ENCODE peak calls at places on chromosomes 1 and 21, in nine cellular contexts. V is GM23338; B is tibial nerve; Z is tibial artery; H is CD8-positive, alpha-beta T cell; D is left ventricle myocardium inferior; J is neuronal stem cell; Y is CD8-positive, alpha-beta memory T cell; E is heart left ventricle. A is an unnamed sample.

GRCh38 chr21:46173573-46173972 is 10.7 kb downstream of the SPATC1L start:
- DNase-seq in Y (no peak), B (no peak), E (peak), V (no peak), Z (peak), J (no peak), H (no peak), D (no peak), A (no peak)

GRCh38 chr1:214551052-214551435 is 358 bp downstream of the PTPN14 start:
- DNase-seq in B (peak), Z (peak), Y (no peak), H (no peak), V (peak), J (peak), E (peak), D (peak), A (no peak)

GRCh38 chr1:234891427-234891826 is 237.2 kb downstream of the TOMM20 start:
- DNase-seq in E (no peak), B (no peak), V (no peak), H (no peak), Z (no peak), D (no peak), J (no peak), Y (no peak), A (no peak)

GRCh38 chr21:46001821-46002681 is 20.5 kb downstream of the COL6A1 start:
- DNase-seq in H (peak), V (no peak), D (peak), E (peak), Y (no peak), Z (no peak), J (no peak), B (no peak), A (no peak)

GRCh38 chr1:170010443-170010842 is 64.1 kb downstream of the KIFAP3 start:
- DNase-seq in D (no peak), B (peak), H (no peak), V (peak), Z (no peak), Y (no peak), J (peak), E (no peak), A (no peak)

GRCh38 chr1:30417001-30417700 is 306.2 kb downstream of the MATN1 start:
- DNase-seq in D (no peak), Z (no peak), H (peak), E (no peak), J (no peak), Y (no peak), V (no peak), B (peak), A (no peak)

GRCh38 chr1:179126338-179127060 is 44.6 kb downstream of the TOR3A start:
- DNase-seq in Y (no peak), V (no peak), J (no peak), Z (peak), H (no peak), B (no peak), E (no peak), D (no peak), A (no peak)

GRCh38 chr21:34667761-34668160 is 1.0 kb upstream of the CLIC6 start:
- DNase-seq in Z (no peak), D (no peak), J (no peak), Y (no peak), V (no peak), B (no peak), E (no peak), H (no peak), A (no peak)

GRCh38 chr1:175494950-175495349 is 248.4 kb downstream of the TNR start:
- DNase-seq in J (no peak), Z (no peak), E (no peak), H (no peak), V (no peak), Y (no peak), B (no peak), D (no peak), A (no peak)

GRCh38 chr1:241927321-241927720 is 30.2 kb upstream of the BECN2 start:
- DNase-seq in H (no peak), J (no peak), E (no peak), B (no peak), Z (peak), V (no peak), Y (no peak), D (no peak), A (no peak)

GRCh38 chr1:12177156-12177998 is 10.6 kb downstream of the TNFRSF1B start:
- DNase-seq in J (no peak), E (no peak), B (no peak), Z (no peak), V (no peak), H (no peak), D (no peak), Y (no peak), A (no peak)

GRCh38 chr1:11157867-11158266 is 31.3 kb upstream of the ANGPTL7 start:
- DNase-seq in B (peak), D (peak), J (no peak), E (no peak), Y (no peak), H (no peak), Z (peak), V (no peak), A (no peak)

GRCh38 chr1:11157394-11157793 is 31.8 kb upstream of the ANGPTL7 start:
- DNase-seq in V (no peak), B (no peak), D (no peak), E (no peak), J (no peak), Y (no peak), H (no peak), Z (no peak), A (no peak)

GRCh38 chr1:11156958-11157357 is 32.2 kb upstream of the ANGPTL7 start:
- DNase-seq in Z (no peak), H (no peak), D (no peak), E (no peak), Y (no peak), B (no peak), J (no peak), V (no peak), A (no peak)

GRCh38 chr1:11158291-11158690 is 30.9 kb upstream of the ANGPTL7 start:
- DNase-seq in V (no peak), E (no peak), Y (no peak), H (no peak), D (no peak), B (no peak), Z (no peak), J (no peak), A (no peak)

GRCh38 chr1:11158720-11159321 is 30.3 kb upstream of the ANGPTL7 start:
- DNase-seq in J (no peak), V (no peak), E (no peak), D (no peak), Z (no peak), H (no peak), B (no peak), Y (no peak), A (peak)
- H3K27ac ChIP-seq in J (no peak), V (no peak), E (no peak), D (peak), Z (peak), H (no peak), B (no peak), Y (no peak), A (peak)

GRCh38 chr1:14220324-14220723 is 378.2 kb upstream of the KAZN start:
- DNase-seq in E (no peak), Z (no peak), Y (no peak), H (no peak), B (no peak), J (no peak), D (no peak), V (no peak), A (no peak)

GRCh38 chr1:14217384-14217783 is 381.1 kb upstream of the KAZN start:
- DNase-seq in V (peak), H (no peak), D (no peak), E (no peak), B (no peak), Y (no peak), J (no peak), Z (no peak), A (no peak)

GRCh38 chr1:14220811-14221210 is 377.7 kb upstream of the KAZN start:
- DNase-seq in Y (no peak), E (no peak), D (no peak), B (no peak), J (no peak), Z (no peak), H (no peak), V (no peak), A (no peak)

GRCh38 chr1:14215151-14215550 is 383.3 kb upstream of the KAZN start:
- DNase-seq in V (no peak), H (no peak), Y (no peak), Z (no peak), D (no peak), B (no peak), E (no peak), J (no peak), A (no peak)
- H3K27ac ChIP-seq in V (no peak), H (no peak), Y (no peak), Z (no peak), D (no peak), B (no peak), E (no peak), J (no peak), A (no peak)

GRCh38 chr1:40971962-40972361 is 7.5 kb upstream of the CTPS1 start:
- DNase-seq in J (no peak), Y (no peak), H (no peak), V (no peak), D (no peak), E (no peak), B (no peak), Z (peak), A (no peak)
- H3K27ac ChIP-seq in J (no peak), Y (no peak), H (no peak), V (no peak), D (no peak), E (no peak), B (no peak), Z (no peak), A (no peak)

GRCh38 chr1:66535853-66536252 is 1.9 kb downstream of the SGIP1 start:
- DNase-seq in B (no peak), H (no peak), D (no peak), V (no peak), E (no peak), Y (no peak), J (no peak), Z (no peak), A (no peak)

GRCh38 chr1:66535149-66535548 is 1.2 kb downstream of the SGIP1 start:
- DNase-seq in B (no peak), H (no peak), E (no peak), J (no peak), Y (no peak), Z (no peak), D (no peak), V (no peak), A (no peak)

GRCh38 chr1:66532214-66532613 is 1.7 kb upstream of the SGIP1 start:
- DNase-seq in Z (no peak), B (no peak), D (no peak), Y (no peak), J (no peak), E (no peak), V (no peak), H (no peak), A (no peak)

GRCh38 chr1:66533804-66534745 is at the start of gene SGIP1:
- DNase-seq in Y (no peak), H (no peak), V (peak), Z (peak), J (peak), E (peak), B (peak), D (peak), A (peak)

DNA sequence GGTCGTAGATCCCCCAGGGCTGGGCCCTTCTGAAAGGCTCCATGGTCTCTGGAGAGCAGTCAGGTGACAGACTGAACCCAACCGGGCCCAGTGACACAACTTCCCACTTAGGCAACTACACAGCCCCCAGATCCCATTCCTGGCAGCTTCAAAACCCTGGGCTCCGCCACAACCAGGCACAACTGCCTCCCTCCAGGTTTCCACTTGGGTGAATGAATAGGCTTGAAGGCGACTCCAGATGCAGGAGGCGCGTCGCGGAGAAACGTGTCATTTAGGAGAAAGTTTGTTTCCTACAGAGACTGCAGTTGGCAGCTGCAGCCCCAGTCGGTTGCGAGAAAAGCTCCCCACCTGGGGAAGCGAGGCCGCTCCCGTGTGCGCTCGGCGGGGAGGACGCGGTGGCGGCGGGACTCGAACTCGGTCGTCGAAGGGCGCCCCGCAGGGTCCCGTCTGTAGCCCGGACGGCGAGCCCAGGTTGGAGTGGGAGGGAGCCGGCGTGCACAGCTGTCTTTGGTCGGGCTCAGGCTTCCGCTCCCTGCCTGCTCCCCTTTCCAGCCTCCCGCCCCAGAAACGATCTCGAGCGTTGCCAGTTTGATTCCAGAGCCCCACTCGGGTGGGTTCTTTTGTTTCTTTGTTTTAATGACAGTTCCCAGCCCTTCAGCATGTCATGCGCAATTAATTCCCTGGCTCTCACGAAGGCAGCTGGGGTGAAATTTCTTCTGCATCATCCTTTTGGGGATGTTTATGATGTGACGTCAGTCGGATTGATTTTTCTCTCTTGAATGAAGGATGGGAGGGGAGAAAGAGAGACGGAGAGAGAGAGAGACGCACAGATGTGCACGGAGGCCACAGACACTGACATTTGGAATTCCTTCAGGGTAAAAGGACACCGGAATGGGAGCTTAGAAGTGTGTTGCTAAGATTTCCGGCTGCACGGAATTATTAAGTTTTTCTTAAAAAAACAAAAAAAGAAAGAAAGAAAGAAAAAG is 862 bp upstream of the SGIP1 start:
- DNase-seq in J (peak), V (peak), Y (no peak), H (no peak), E (peak), B (no peak), D (peak), Z (peak), A (peak)
- H3K27ac ChIP-seq in J (no peak), V (no peak), Y (no peak), H (no peak), E (peak), B (peak), D (peak), Z (peak), A (peak)

GRCh38 chr1:207020709-207021107 is 11.8 kb downstream of the C1orf116 start:
- DNase-seq in D (no peak), H (no peak), B (no peak), Y (no peak), J (no peak), V (no peak), E (no peak), Z (no peak), A (no peak)
- H3K27ac ChIP-seq in D (no peak), H (no peak), B (no peak), Y (peak), J (no peak), V (no peak), E (no peak), Z (no peak), A (no peak)

DNA sequence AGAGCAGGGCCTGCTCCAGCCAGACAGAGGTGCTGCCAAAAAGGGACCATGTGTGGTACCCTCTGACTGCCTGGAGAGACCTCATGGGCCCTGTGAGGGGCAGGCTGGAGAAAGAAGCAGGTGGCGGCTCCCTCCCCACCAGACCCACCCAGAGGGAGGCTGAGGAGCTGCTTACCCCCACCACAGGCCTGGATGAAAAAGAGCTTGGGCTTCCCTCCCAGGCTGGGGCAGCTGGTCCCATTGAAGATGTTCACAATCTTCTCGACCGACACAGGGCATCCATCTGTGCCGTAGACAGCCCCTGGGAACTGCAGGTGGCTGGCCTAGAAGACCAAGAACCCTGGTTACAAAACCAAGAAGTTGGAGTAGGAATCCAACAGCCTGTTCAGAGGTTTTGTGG is 19.6 kb downstream of the CASP9 start:
- DNase-seq in J (no peak), H (no peak), Y (no peak), D (no peak), E (no peak), Z (no peak), B (no peak), V (no peak), A (no peak)
- H3K27ac ChIP-seq in J (no peak), H (no peak), Y (no peak), D (no peak), E (no peak), Z (no peak), B (no peak), V (no peak), A (no peak)

DNA sequence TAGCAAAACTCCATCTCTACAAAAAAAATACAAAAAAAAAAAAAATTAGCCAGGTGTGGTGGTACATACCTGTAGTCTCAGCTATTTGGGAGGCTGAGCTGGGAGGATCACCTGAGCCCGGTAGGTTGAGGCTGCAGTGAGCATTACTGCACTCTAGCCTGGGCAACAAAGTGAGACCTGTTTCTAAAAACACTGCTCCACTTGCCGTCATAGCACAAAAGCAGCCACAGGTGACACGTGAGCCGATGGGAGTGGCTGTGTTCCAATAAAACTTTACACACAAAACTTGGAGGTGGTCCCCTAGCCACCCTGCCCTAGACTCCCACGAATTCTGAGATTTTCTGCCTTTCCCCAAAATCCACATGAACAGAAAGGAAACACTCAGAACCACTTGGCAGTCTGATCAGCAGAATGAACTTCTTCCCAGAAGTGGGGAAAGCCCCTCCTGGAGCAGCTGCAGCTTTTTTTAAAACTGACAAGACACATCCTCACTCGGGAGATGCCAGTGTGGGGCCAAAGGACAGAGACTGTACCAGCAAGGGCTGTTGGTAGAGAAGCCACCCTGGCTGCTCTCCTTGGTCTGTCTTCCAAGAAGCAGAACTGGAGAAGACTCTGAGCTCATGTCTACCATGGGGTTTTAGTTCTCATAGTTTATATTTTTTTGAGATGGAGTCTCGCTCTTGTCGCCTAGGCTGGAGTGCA is 23.3 kb downstream of the PLEKHM2 start:
- DNase-seq in Y (no peak), Z (no peak), H (no peak), E (no peak), D (no peak), B (no peak), J (no peak), V (no peak), A (no peak)
- H3K27ac ChIP-seq in Y (no peak), Z (no peak), H (no peak), E (peak), D (peak), B (no peak), J (no peak), V (no peak), A (no peak)

GRCh38 chr1:156410238-156410637 is 41.2 kb downstream of the RHBG start:
- DNase-seq in H (no peak), B (no peak), D (no peak), V (no peak), J (no peak), Y (no peak), Z (no peak), E (no peak), A (no peak)

GRCh38 chr1:156409424-156409823 is 40.4 kb downstream of the RHBG start:
- DNase-seq in J (no peak), H (no peak), B (no peak), Z (no peak), E (no peak), V (no peak), Y (no peak), D (no peak), A (no peak)

GRCh38 chr1:156406229-156406628 is 37.2 kb downstream of the RHBG start:
- DNase-seq in E (no peak), Z (no peak), B (no peak), J (no peak), Y (no peak), V (no peak), D (no peak), H (no peak), A (peak)

GRCh38 chr1:156407760-156408159 is 38.7 kb downstream of the RHBG start:
- DNase-seq in Z (no peak), B (no peak), H (no peak), V (no peak), E (no peak), J (no peak), D (no peak), Y (no peak), A (no peak)

GRCh38 chr1:156407344-156407743 is 38.3 kb downstream of the RHBG start:
- DNase-seq in Z (no peak), H (no peak), J (no peak), V (peak), E (no peak), D (no peak), Y (no peak), B (no peak), A (peak)
- H3K27ac ChIP-seq in Z (no peak), H (no peak), J (no peak), V (no peak), E (no peak), D (no peak), Y (no peak), B (no peak), A (peak)

GRCh38 chr1:38125016-38125415 is 78.4 kb upstream of the POU3F1 start:
- DNase-seq in E (no peak), Z (no peak), H (no peak), B (no peak), J (no peak), D (no peak), V (no peak), Y (no peak), A (no peak)

GRCh38 chr1:38125837-38126520 is 79.4 kb upstream of the POU3F1 start:
- DNase-seq in Y (no peak), V (no peak), D (no peak), E (no peak), J (no peak), B (no peak), H (no peak), Z (no peak), A (no peak)

GRCh38 chr1:38121231-38121680 is 74.7 kb upstream of the POU3F1 start:
- DNase-seq in D (no peak), Z (no peak), Y (no peak), J (no peak), H (no peak), B (no peak), E (no peak), V (no peak), A (no peak)

GRCh38 chr1:38120552-38121230 is 74.1 kb upstream of the POU3F1 start:
- DNase-seq in J (no peak), Z (no peak), E (no peak), D (no peak), B (no peak), Y (no peak), H (no peak), V (no peak), A (no peak)

GRCh38 chr1:38123356-38123755 is 76.8 kb upstream of the POU3F1 start:
- DNase-seq in E (no peak), J (no peak), Z (no peak), B (no peak), V (no peak), Y (no peak), H (no peak), D (no peak), A (no peak)
- H3K27ac ChIP-seq in E (no peak), J (no peak), Z (no peak), B (no peak), V (no peak), Y (no peak), H (no peak), D (no peak), A (no peak)